ENCODE peak calls at places on chromosomes 2 and 18, in ten cellular contexts. C, X, I, R, P, N, Z, Y, L and O are unnamed samples.

GRCh38 chr2:234102112-234102511 is 51.6 kb downstream of the SPP2 start:
- DNase-seq in Y (no peak), X (no peak), C (peak), R (no peak), L (no peak), P (no peak), I (peak), Z (no peak), N (no peak), O (no peak)

GRCh38 chr2:218228366-218229092 is 11.5 kb downstream of the ARPC2 start:
- DNase-seq in Y (no peak), P (no peak), Z (no peak), I (peak), C (no peak), R (no peak), X (peak), N (no peak), L (peak), O (no peak)

GRCh38 chr2:180983468-180984388 is 3.3 kb downstream of the UBE2E3 start:
- DNase-seq in L (peak), X (peak), P (no peak), Z (no peak), Y (peak), N (no peak), I (peak), R (peak), C (peak), O (peak)

GRCh38 chr2:144094408-144095151 is 425.3 kb downstream of the ZEB2 start:
- DNase-seq in P (no peak), R (no peak), X (no peak), N (no peak), Y (no peak), C (no peak), Z (no peak), I (no peak), L (no peak), O (no peak)

GRCh38 chr2:61512768-61513398 is 25.3 kb downstream of the XPO1 start:
- DNase-seq in Y (no peak), L (no peak), P (no peak), C (no peak), X (no peak), Z (no peak), N (no peak), R (no peak), I (no peak), O (no peak)

GRCh38 chr18:13061630-13062189 is 70.5 kb downstream of the CEP192 start:
- DNase-seq in Z (no peak), I (no peak), P (no peak), C (no peak), L (no peak), Y (no peak), X (no peak), N (no peak), R (no peak), O (no peak)

GRCh38 chr2:56380861-56381260 is 197.1 kb downstream of the CCDC85A start:
- DNase-seq in Y (no peak), X (no peak), R (no peak), L (no peak), C (no peak), P (no peak), N (no peak), I (no peak), Z (no peak), O (no peak)

GRCh38 chr2:209986405-209986804 is 16.0 kb upstream of the RPE start:
- DNase-seq in C (no peak), L (no peak), N (no peak), Y (no peak), Z (no peak), X (no peak), R (no peak), I (no peak), P (no peak), O (no peak)

GRCh38 chr2:12262681-12263436 is 453.9 kb upstream of the TRIB2 start:
- DNase-seq in R (no peak), Z (no peak), Y (no peak), N (no peak), L (no peak), I (no peak), C (no peak), P (no peak), X (peak), O (no peak)

GRCh38 chr2:38978908-38979307 is 89.2 kb downstream of the ARHGEF33 start:
- DNase-seq in X (no peak), I (no peak), N (no peak), C (no peak), P (no peak), R (no peak), L (no peak), Y (no peak), Z (no peak), O (no peak)

GRCh38 chr2:156935611-156936010 is 321.9 kb upstream of the GALNT5 start:
- DNase-seq in L (no peak), P (no peak), Y (no peak), R (no peak), Z (no peak), N (no peak), X (no peak), C (peak), I (no peak), O (no peak)

GRCh38 chr2:229980440-229981184 is 58.3 kb downstream of the FBXO36 start:
- DNase-seq in N (peak), C (no peak), R (no peak), L (peak), X (peak), P (no peak), Y (peak), Z (no peak), I (peak), O (peak)

GRCh38 chr18:13836559-13836958 is 12.6 kb downstream of the MC5R start:
- DNase-seq in L (no peak), Y (no peak), C (no peak), N (no peak), P (no peak), R (no peak), X (no peak), I (no peak), Z (no peak), O (no peak)

GRCh38 chr18:61992285-61992684 is 99.5 kb upstream of the RNF152 start:
- DNase-seq in L (peak), N (no peak), C (no peak), I (no peak), Z (no peak), Y (no peak), R (peak), P (no peak), X (peak), O (no peak)

GRCh38 chr2:229943770-229944449 is 21.6 kb downstream of the FBXO36 start:
- DNase-seq in L (peak), P (no peak), N (no peak), X (peak), R (no peak), Y (no peak), I (no peak), Z (no peak), C (no peak), O (no peak)

GRCh38 chr2:73890301-73891092 is 2.3 kb upstream of the ACTG2 start:
- DNase-seq in L (no peak), P (no peak), N (no peak), X (no peak), Z (no peak), C (no peak), Y (no peak), I (no peak), R (no peak), O (no peak)

GRCh38 chr2:238281826-238282480 is 6.5 kb downstream of the PER2 start:
- DNase-seq in P (no peak), R (no peak), L (no peak), N (no peak), X (no peak), I (no peak), C (no peak), Y (no peak), Z (no peak), O (no peak)

GRCh38 chr2:193796847-193797246 is 1602.1 kb upstream of the TMEFF2 start:
- DNase-seq in C (no peak), N (no peak), X (no peak), R (no peak), Y (no peak), P (no peak), L (no peak), I (no peak), Z (no peak), O (no peak)

GRCh38 chr18:39209173-39209572 is 1643.6 kb upstream of the CELF4 start:
- DNase-seq in Z (no peak), C (no peak), L (no peak), Y (no peak), P (no peak), I (no peak), N (no peak), R (no peak), X (no peak), O (no peak)

GRCh38 chr18:23053756-23054457 is 81.4 kb upstream of the CABLES1 start:
- DNase-seq in C (peak), I (no peak), L (peak), R (no peak), X (peak), P (no peak), N (no peak), Y (peak), Z (no peak), O (no peak)

GRCh38 chr18:44453505-44453904 is 227.2 kb upstream of the SETBP1 start:
- DNase-seq in L (no peak), N (no peak), R (no peak), I (no peak), Y (no peak), X (no peak), C (no peak), Z (no peak), P (no peak), O (no peak)

GRCh38 chr18:28684746-28685145 is 507.8 kb upstream of the CDH2 start:
- DNase-seq in R (no peak), P (no peak), I (no peak), L (no peak), Y (no peak), N (no peak), Z (no peak), C (no peak), X (no peak), O (no peak)

GRCh38 chr18:48300463-48300961 is 108.7 kb downstream of the ZBTB7C start:
- DNase-seq in X (no peak), C (peak), N (peak), Z (no peak), I (peak), Y (no peak), R (no peak), P (no peak), L (no peak), O (no peak)

GRCh38 chr2:177314194-177314593 is 49.7 kb upstream of the NFE2L2 start:
- DNase-seq in Z (no peak), I (no peak), X (peak), P (no peak), N (no peak), R (no peak), L (no peak), C (no peak), Y (no peak), O (no peak)